ENCODE peak calls at places on chromosomes 3 and 15, in six cellular contexts. O is SK-N-DZ; L is Peyer's patch; F is NCI-H524; P is G401; B is stimulated activated CD8-positive, alpha-beta memory T cell treated with anti-CD3 and anti-CD28 coated beads, Interleukin-7, amount 100 ng/mL, for 1 hour. T is an unnamed sample.

GRCh38 chr3:79057756-79058155 is 710.0 kb downstream of the ROBO1 start:
- DNase-seq in O (no peak), L (no peak), F (no peak), P (no peak), B (no peak), T (no peak)

GRCh38 chr3:169661567-169662214 is 1.8 kb downstream of the MECOM start:
- DNase-seq in O (peak), L (no peak), F (peak), P (peak), B (no peak), T (peak)

GRCh38 chr15:92907229-92907628 is 7.1 kb downstream of the CHD2 start:
- DNase-seq in O (no peak), L (no peak), F (no peak), P (no peak), B (no peak), T (no peak)

GRCh38 chr15:44137750-44138149 is 57.3 kb downstream of the FRMD5 start:
- DNase-seq in O (peak), L (no peak), F (no peak), P (peak), B (no peak), T (no peak)

GRCh38 chr3:123130079-123130726 is 63.4 kb downstream of the PDIA5 start:
- DNase-seq in O (no peak), L (no peak), F (no peak), P (no peak), B (no peak), T (no peak)

GRCh38 chr15:77599899-77600298 is 32.8 kb downstream of the LINGO1 start:
- DNase-seq in O (peak), L (peak), F (peak), P (peak), B (no peak), T (peak)

GRCh38 chr3:15585111-15585844 is 16.1 kb downstream of the HACL1 start:
- DNase-seq in O (no peak), L (no peak), F (no peak), P (peak), B (no peak), T (no peak)

GRCh38 chr3:132654190-132654589 is 5.4 kb downstream of the ACAD11 start:
- DNase-seq in O (no peak), L (no peak), F (no peak), P (no peak), B (no peak), T (no peak)

GRCh38 chr3:73815966-73816365 is 191.2 kb upstream of the PDZRN3 start:
- DNase-seq in O (no peak), L (no peak), F (no peak), P (no peak), B (no peak), T (no peak)

GRCh38 chr15:36742696-36743095 is 163.3 kb downstream of the CDIN1 start:
- DNase-seq in O (no peak), L (no peak), F (no peak), P (no peak), B (no peak), T (no peak)

GRCh38 chr3:15654891-15655290 is 53.3 kb downstream of the BTD start:
- DNase-seq in O (no peak), L (no peak), F (no peak), P (no peak), B (no peak), T (no peak)

GRCh38 chr15:22966321-22967083 is 13.7 kb downstream of the CYFIP1 start:
- DNase-seq in O (no peak), L (no peak), F (no peak), P (no peak), B (no peak), T (no peak)

GRCh38 chr3:126474498-126475410 is 937 bp downstream of the ZXDC start:
- DNase-seq in O (peak), L (peak), F (no peak), P (peak), B (no peak), T (peak)

GRCh38 chr3:127073931-127074820 is 91.3 kb downstream of the PLXNA1 start:
- DNase-seq in O (no peak), L (no peak), F (no peak), P (no peak), B (no peak), T (no peak)

GRCh38 chr3:112979244-112979832 is 4.4 kb upstream of the CD200R1 start:
- DNase-seq in O (peak), L (no peak), F (no peak), P (peak), B (no peak), T (peak)

GRCh38 chr3:114409291-114409690 is 115.5 kb downstream of the TIGIT start:
- DNase-seq in O (no peak), L (no peak), F (no peak), P (peak), B (no peak), T (peak)

GRCh38 chr3:115615001-115615447 is 8.3 kb upstream of the GAP43 start:
- DNase-seq in O (no peak), L (no peak), F (no peak), P (no peak), B (no peak), T (no peak)

GRCh38 chr3:191330309-191330712 is at the start of gene UTS2B:
- DNase-seq in O (peak), L (no peak), F (no peak), P (no peak), B (no peak), T (peak)

GRCh38 chr15:37038036-37038715 is 62.2 kb downstream of the MEIS2 start:
- DNase-seq in O (no peak), L (no peak), F (no peak), P (no peak), B (no peak), T (no peak)

GRCh38 chr15:61528590-61528929 is 299.5 kb upstream of the RORA start:
- DNase-seq in O (no peak), L (no peak), F (no peak), P (no peak), B (no peak), T (peak)

GRCh38 chr15:62495670-62496328 is 330.7 kb upstream of the C2CD4B start:
- DNase-seq in O (no peak), L (no peak), F (no peak), P (no peak), B (no peak), T (peak)

GRCh38 chr3:73727117-73727802 is 102.5 kb upstream of the PDZRN3 start:
- DNase-seq in O (peak), L (no peak), F (no peak), P (no peak), B (no peak), T (no peak)

GRCh38 chr3:177482048-177482741 is 284.9 kb upstream of the TBL1XR1 start:
- DNase-seq in O (no peak), L (no peak), F (no peak), P (no peak), B (no peak), T (no peak)

GRCh38 chr15:74396445-74397238 is 29.2 kb upstream of the CYP11A1 start:
- DNase-seq in O (no peak), L (peak), F (no peak), P (no peak), B (no peak), T (no peak)

GRCh38 chr3:195040773-195041520 is 230.0 kb downstream of the XXYLT1 start:
- DNase-seq in O (no peak), L (no peak), F (no peak), P (no peak), B (no peak), T (no peak)

GRCh38 chr3:192435241-192435640 is 292.1 kb downstream of the FGF12 start:
- DNase-seq in O (no peak), L (no peak), F (peak), P (peak), B (no peak), T (peak)

GRCh38 chr3:106826861-106827311 is 550.4 kb upstream of the CCDC54 start:
- DNase-seq in O (peak), L (no peak), F (peak), P (no peak), B (no peak), T (peak)

GRCh38 chr3:12135029-12135634 is 23.6 kb downstream of the TIMP4 start:
- DNase-seq in O (peak), L (peak), F (peak), P (peak), B (no peak), T (peak)

GRCh38 chr3:29279830-29280229 is 1.0 kb upstream of the RBMS3 start:
- DNase-seq in O (no peak), L (no peak), F (no peak), P (no peak), B (no peak), T (no peak)

GRCh38 chr15:60477991-60478632 is 830 bp downstream of the ICE2 start:
- DNase-seq in O (no peak), L (no peak), F (peak), P (peak), B (no peak), T (peak)

GRCh38 chr15:70400766-70401541 is 303.2 kb upstream of the TLE3 start:
- DNase-seq in O (no peak), L (no peak), F (no peak), P (no peak), B (no peak), T (no peak)

GRCh38 chr3:42701371-42702065 is 1.1 kb downstream of the HHATL start:
- DNase-seq in O (peak), L (no peak), F (no peak), P (peak), B (peak), T (no peak)

GRCh38 chr3:143951351-143951971 is 20.2 kb upstream of the DIPK2A start:
- DNase-seq in O (peak), L (peak), F (peak), P (peak), B (no peak), T (peak)

GRCh38 chr3:25780618-25781017 is 2.6 kb downstream of the NGLY1 start:
- DNase-seq in O (no peak), L (no peak), F (no peak), P (no peak), B (no peak), T (no peak)

T was measured in NCI-H82.